ENCODE peak calls at places on chromosomes 13 and 19, in five cellular contexts. One of them, this sample, is unnamed.

GRCh38 chr19:33302175-33302973 is at the start of gene CEBPA:
- DNase-seq in GM23338: peak
- DNase-seq in kidney epithelial cell: no peak
- DNase-seq in neuronal stem cell: peak
- DNase-seq in body of pancreas: peak
- DNase-seq in this sample: no peak

GRCh38 chr19:1611353-1611752 is 6.1 kb upstream of the UQCR11 start:
- DNase-seq in neuronal stem cell: no peak
- DNase-seq in GM23338: no peak
- DNase-seq in body of pancreas: no peak
- DNase-seq in kidney epithelial cell: no peak
- DNase-seq in this sample: no peak

GRCh38 chr19:29680447-29680846 is 15.2 kb downstream of the PLEKHF1 start:
- DNase-seq in kidney epithelial cell: no peak
- DNase-seq in neuronal stem cell: no peak
- DNase-seq in body of pancreas: no peak
- DNase-seq in GM23338: no peak
- DNase-seq in this sample: no peak

GRCh38 chr19:1884291-1884718 is 991 bp downstream of the ABHD17A start:
- DNase-seq in GM23338: no peak
- DNase-seq in neuronal stem cell: no peak
- DNase-seq in body of pancreas: no peak
- DNase-seq in kidney epithelial cell: no peak
- DNase-seq in this sample: no peak

GRCh38 chr13:35596299-35596698 is 119.8 kb upstream of the MAB21L1 start:
- DNase-seq in GM23338: no peak
- DNase-seq in kidney epithelial cell: no peak
- DNase-seq in neuronal stem cell: no peak
- DNase-seq in body of pancreas: no peak
- DNase-seq in this sample: no peak

GRCh38 chr19:44990459-44990858 is 10.8 kb upstream of the RELB start:
- DNase-seq in body of pancreas: no peak
- DNase-seq in kidney epithelial cell: no peak
- DNase-seq in neuronal stem cell: no peak
- DNase-seq in GM23338: no peak
- DNase-seq in this sample: no peak

GRCh38 chr13:107680115-107680514 is 535.2 kb downstream of the LIG4 start:
- DNase-seq in neuronal stem cell: no peak
- DNase-seq in GM23338: no peak
- DNase-seq in kidney epithelial cell: no peak
- DNase-seq in body of pancreas: no peak
- DNase-seq in this sample: no peak

GRCh38 chr19:1616396-1616795 is 11.1 kb upstream of the UQCR11 start:
- DNase-seq in neuronal stem cell: no peak
- DNase-seq in kidney epithelial cell: no peak
- DNase-seq in GM23338: no peak
- DNase-seq in body of pancreas: no peak
- DNase-seq in this sample: no peak

GRCh38 chr19:1767464-1767933 is 14.2 kb downstream of the ONECUT3 start:
- DNase-seq in GM23338: no peak
- DNase-seq in neuronal stem cell: peak
- DNase-seq in kidney epithelial cell: no peak
- DNase-seq in body of pancreas: peak
- DNase-seq in this sample: no peak

GRCh38 chr13:85509512-85509911 is 289.7 kb downstream of the SLITRK6 start:
- DNase-seq in body of pancreas: no peak
- DNase-seq in kidney epithelial cell: no peak
- DNase-seq in neuronal stem cell: no peak
- DNase-seq in GM23338: no peak
- DNase-seq in this sample: no peak

GRCh38 chr19:44810555-44811447 is 1.9 kb downstream of the BCAM start:
- DNase-seq in GM23338: no peak
- DNase-seq in neuronal stem cell: no peak
- DNase-seq in kidney epithelial cell: no peak
- DNase-seq in body of pancreas: no peak
- DNase-seq in this sample: no peak

GRCh38 chr19:13234518-13234917 is 84.3 kb downstream of the IER2 start:
- DNase-seq in kidney epithelial cell: no peak
- DNase-seq in neuronal stem cell: no peak
- DNase-seq in GM23338: peak
- DNase-seq in body of pancreas: peak
- DNase-seq in this sample: no peak

DNA sequence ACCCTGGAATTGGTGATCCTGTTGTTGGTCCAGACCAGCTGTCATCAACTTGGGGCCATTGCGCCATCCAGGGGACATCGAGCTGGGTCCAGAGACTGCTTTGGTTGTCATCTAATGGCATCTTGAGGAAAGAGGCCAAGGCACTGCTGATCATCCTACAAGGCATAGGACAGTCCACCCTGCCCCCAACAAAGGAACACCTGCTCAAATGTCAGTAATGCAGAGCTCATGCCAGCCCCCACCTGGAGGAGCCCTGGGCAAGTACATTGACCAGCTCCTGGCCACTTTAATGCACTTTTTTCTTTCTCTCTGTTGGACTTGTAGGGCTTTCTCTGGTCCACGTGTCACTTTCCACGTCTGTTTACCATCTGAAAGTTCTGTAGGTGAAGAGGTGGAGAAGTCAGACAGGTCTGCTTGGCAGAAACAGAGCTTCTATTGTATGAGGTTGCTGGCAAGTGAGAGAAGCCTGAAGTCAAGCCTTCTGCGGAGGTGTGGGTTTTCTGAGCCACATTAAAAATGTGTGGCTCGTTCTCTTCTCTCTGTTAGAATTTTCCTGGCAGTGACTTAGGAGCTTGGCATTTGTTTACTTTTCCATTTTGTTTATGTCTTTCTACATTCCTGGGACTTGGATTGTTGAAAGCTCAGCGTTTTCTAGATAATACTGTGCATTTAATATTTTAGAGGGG is 124.0 kb upstream of the RNF113B start:
- DNase-seq in GM23338: no peak
- DNase-seq in neuronal stem cell: no peak
- DNase-seq in body of pancreas: peak
- DNase-seq in kidney epithelial cell: no peak
- DNase-seq in this sample: no peak
- H3K4me3 ChIP-seq in GM23338: no peak
- H3K4me3 ChIP-seq in neuronal stem cell: no peak
- H3K4me3 ChIP-seq in body of pancreas: no peak
- H3K4me3 ChIP-seq in kidney epithelial cell: no peak
- H3K4me3 ChIP-seq in this sample: no peak

DNA sequence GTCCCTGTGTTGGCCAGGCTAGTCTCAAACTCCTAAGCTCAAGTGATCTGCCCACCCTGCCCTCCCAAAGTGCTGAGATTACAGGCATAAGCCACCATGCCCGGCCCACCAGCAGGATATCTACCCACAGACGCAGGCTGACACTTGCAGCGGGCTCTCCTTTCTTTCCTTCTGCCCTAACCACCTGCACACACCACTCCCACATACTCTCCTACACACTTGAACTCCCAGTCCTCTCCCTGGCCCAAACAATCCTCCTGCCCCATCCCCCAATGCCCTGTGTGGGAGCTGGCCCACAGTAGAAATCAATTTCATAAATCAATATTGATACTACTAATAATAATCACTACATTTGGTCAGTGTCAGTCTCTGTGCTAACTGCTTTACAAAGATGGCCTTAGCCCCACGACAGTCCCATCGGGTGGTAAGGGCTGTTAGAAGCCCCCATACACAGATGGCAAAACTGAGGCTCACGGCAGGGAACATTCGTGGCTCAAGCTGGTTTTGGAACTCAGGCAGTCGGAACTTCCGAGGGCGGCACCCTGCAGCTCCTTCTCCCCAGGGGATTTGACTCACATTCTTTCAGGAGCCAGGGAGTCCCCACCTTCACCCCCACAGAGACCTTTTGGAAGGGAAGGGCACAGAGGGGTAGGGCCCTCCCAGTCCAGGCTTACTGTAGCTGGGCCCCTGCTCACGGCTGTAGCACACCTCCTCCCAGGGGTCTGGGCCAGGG is 3.4 kb upstream of the DPF1 start:
- DNase-seq in kidney epithelial cell: no peak
- DNase-seq in GM23338: no peak
- DNase-seq in neuronal stem cell: no peak
- DNase-seq in body of pancreas: no peak
- DNase-seq in this sample: no peak
- H3K4me3 ChIP-seq in kidney epithelial cell: no peak
- H3K4me3 ChIP-seq in GM23338: peak
- H3K4me3 ChIP-seq in neuronal stem cell: peak
- H3K4me3 ChIP-seq in body of pancreas: no peak
- H3K4me3 ChIP-seq in this sample: no peak

GRCh38 chr13:29497137-29497654 is 98.3 kb downstream of the SLC7A1 start:
- DNase-seq in kidney epithelial cell: no peak
- DNase-seq in body of pancreas: peak
- DNase-seq in GM23338: no peak
- DNase-seq in neuronal stem cell: no peak
- DNase-seq in this sample: no peak
- H3K4me3 ChIP-seq in kidney epithelial cell: no peak
- H3K4me3 ChIP-seq in body of pancreas: no peak
- H3K4me3 ChIP-seq in GM23338: no peak
- H3K4me3 ChIP-seq in neuronal stem cell: peak
- H3K4me3 ChIP-seq in this sample: no peak

DNA sequence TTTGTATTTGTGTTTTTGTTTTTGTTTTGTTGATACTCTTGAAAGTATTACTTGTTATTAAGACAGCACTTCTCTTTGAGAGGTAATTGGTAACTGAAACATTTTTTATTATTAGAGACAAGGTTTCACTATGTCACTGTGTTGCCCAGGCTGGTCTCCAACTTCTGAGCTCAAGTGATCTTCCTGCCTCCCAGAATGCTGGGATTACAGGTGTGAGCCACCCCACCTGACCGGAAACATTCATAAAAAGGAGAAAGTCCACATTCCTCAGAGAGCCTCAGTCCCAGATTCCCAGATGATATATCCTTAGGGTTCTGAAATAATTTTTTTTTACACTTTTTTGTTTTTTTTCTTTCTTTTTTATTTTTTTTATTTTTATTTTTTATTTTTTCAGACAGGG is 2.7 kb downstream of the CARM1 start:
- DNase-seq in body of pancreas: no peak
- DNase-seq in GM23338: no peak
- DNase-seq in kidney epithelial cell: no peak
- DNase-seq in neuronal stem cell: no peak
- DNase-seq in this sample: no peak
- H3K4me3 ChIP-seq in body of pancreas: no peak
- H3K4me3 ChIP-seq in GM23338: no peak
- H3K4me3 ChIP-seq in kidney epithelial cell: no peak
- H3K4me3 ChIP-seq in neuronal stem cell: no peak
- H3K4me3 ChIP-seq in this sample: no peak

DNA sequence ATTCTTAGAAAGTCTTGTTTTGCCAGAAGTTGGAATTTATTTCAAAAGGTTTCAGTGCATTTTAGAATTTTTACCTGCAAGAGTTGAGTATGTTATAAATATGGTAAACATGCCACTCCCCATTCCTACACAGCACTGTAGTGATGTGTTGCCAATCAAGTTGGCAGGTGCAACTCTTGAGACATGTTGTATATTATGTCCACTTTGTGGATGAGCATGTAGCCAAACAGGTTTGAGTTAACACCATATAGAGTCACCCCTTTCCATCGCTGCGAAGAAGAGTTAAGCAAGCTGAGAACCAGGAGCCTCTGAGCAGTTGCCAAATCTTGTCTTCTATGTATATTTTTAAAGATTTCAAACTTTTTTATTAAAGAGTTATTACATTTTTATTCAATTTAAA is 359.8 kb downstream of the LMO7 start:
- DNase-seq in neuronal stem cell: no peak
- DNase-seq in body of pancreas: no peak
- DNase-seq in kidney epithelial cell: no peak
- DNase-seq in GM23338: no peak
- DNase-seq in this sample: no peak
- H3K4me3 ChIP-seq in neuronal stem cell: no peak
- H3K4me3 ChIP-seq in body of pancreas: no peak
- H3K4me3 ChIP-seq in kidney epithelial cell: no peak
- H3K4me3 ChIP-seq in GM23338: no peak
- H3K4me3 ChIP-seq in this sample: no peak

DNA sequence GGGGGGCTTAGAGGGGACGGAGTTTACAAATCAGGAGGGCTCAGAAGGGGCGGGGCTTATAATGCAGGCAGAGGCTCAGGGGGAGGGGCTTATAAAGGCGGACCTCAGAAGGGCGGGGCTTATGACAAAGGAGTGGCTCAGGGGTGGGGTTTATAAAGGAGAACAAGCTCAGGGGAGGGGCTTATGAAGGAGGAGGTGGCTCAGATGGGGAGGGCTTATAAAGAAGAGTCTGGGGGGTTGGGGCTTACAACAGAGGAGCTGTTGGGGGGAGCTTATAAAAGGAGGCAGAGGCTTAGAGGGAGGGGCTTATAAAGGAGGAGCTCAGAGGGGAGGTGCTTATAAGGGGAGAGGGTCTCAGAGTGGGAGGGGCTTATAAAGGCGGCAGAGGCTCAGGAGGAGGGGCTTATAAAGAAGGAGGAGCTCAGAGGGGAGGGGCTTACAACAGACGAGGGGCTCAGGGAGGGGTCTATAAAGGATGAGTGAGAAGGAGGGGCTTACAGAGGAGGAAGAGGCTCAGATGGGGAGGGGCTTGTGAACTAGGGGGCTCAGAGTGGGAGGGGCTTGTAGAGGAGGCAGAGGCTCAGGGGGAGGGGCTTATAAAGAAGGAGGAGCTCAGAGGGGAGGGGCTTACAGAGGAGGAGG is 1.0 kb downstream of the SMIM24 start:
- DNase-seq in body of pancreas: no peak
- DNase-seq in GM23338: peak
- DNase-seq in neuronal stem cell: no peak
- DNase-seq in kidney epithelial cell: no peak
- DNase-seq in this sample: no peak
- H3K4me3 ChIP-seq in body of pancreas: no peak
- H3K4me3 ChIP-seq in GM23338: peak
- H3K4me3 ChIP-seq in neuronal stem cell: no peak
- H3K4me3 ChIP-seq in kidney epithelial cell: no peak
- H3K4me3 ChIP-seq in this sample: no peak